ENCODE peak calls at places on chromosome 13, in six cellular contexts. U, X, I, G, O and M are unnamed samples.

GRCh38 chr13:93182406-93182805 is 44.2 kb upstream of the GPC6 start:
- DNase-seq in U (no peak), X (no peak), I (no peak), G (no peak), O (no peak), M (no peak)

GRCh38 chr13:78603240-78603947 is at the start of gene POU4F1:
- DNase-seq in U (peak; percentile 65), X (peak; percentile 89), I (peak; percentile 19), G (peak; percentile 90), O (peak; percentile 72), M (peak; percentile 80)

GRCh38 chr13:94415484-94415883 is 64.0 kb downstream of the DCT start:
- DNase-seq in U (no peak), X (no peak), I (no peak), G (no peak), O (no peak), M (no peak)

GRCh38 chr13:30681489-30682242 is 53.7 kb upstream of the ALOX5AP start:
- DNase-seq in U (no peak), X (no peak), I (no peak), G (no peak), O (no peak), M (no peak)

GRCh38 chr13:99176309-99177276 is 24.1 kb upstream of the UBAC2 start:
- DNase-seq in U (peak; percentile 64), X (peak; percentile 78), I (no peak), G (peak; percentile 94), O (peak; percentile 58), M (peak; percentile 74)

GRCh38 chr13:43431279-43431678 is 355.5 kb downstream of the ENOX1 start:
- DNase-seq in U (no peak), X (no peak), I (no peak), G (no peak), O (no peak), M (no peak)

GRCh38 chr13:112725346-112726017 is 35.6 kb downstream of the ATP11A start:
- DNase-seq in U (no peak), X (no peak), I (peak; percentile 24), G (no peak), O (no peak), M (peak; percentile 41)

GRCh38 chr13:109212630-109213029 is 573.8 kb downstream of the IRS2 start:
- DNase-seq in U (no peak), X (no peak), I (no peak), G (no peak), O (no peak), M (no peak)

GRCh38 chr13:109655611-109656010 is 130.8 kb downstream of the IRS2 start:
- DNase-seq in U (no peak), X (no peak), I (no peak), G (no peak), O (no peak), M (no peak)

GRCh38 chr13:113838711-113839201 is 25.1 kb downstream of the GAS6 start:
- DNase-seq in U (no peak), X (no peak), I (no peak), G (no peak), O (no peak), M (no peak)

GRCh38 chr13:113839536-113840204 is 24.2 kb downstream of the GAS6 start:
- DNase-seq in U (no peak), X (no peak), I (no peak), G (no peak), O (no peak), M (no peak)

GRCh38 chr13:113836917-113837553 is 26.8 kb downstream of the GAS6 start:
- DNase-seq in U (no peak), X (no peak), I (no peak), G (no peak), O (no peak), M (no peak)

GRCh38 chr13:113835461-113836274 is 28.2 kb downstream of the GAS6 start:
- DNase-seq in U (no peak), X (no peak), I (no peak), G (no peak), O (no peak), M (peak; percentile 54)

DNA sequence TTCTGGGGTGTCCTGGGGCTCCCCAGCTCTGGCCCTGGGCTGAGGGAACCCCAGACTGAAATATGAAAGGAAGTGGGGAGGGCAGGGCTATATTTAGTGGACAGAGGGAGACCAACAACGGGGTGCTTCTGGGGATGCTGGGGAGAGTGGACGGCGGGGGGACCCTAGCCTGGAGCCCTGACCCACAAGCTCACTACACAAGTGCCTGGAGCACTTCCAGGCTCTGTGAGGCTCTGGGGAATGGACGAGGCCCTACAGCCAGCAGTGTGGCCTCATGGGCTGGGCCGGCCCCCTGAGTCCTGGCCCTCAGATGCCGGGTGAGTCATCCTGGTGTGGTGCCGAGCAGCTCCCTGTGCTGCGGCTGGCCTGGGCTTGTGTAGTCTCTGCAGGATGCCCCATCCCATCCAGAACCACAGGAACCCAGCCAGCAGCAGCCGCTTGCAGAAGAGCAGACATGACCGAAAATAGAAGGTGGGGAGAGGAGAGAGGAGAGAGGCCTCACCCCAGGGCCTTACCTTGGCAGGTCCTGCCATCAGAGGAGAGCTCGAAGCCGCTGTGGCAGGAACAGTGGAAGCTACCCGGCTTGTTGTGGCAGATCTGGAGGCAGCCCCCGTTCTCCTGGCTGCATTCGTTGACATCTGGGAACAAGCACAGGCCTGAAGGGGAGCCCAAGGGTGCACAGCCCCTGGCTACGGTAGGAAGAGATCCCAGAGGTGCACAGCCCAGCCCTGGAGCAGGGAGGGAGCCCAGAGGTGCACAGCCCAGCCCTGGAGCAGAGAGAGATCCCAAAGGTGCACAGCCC is 26.1 kb downstream of the GAS6 start:
- DNase-seq in U (no peak), X (peak; percentile 49), I (no peak), G (no peak), O (peak; percentile 55), M (no peak)
- TF ChIP-seq POLR2AphosphoS5 in U (no peak), X (no peak), I (no peak), G (no peak), O (no peak), M (no peak)

DNA sequence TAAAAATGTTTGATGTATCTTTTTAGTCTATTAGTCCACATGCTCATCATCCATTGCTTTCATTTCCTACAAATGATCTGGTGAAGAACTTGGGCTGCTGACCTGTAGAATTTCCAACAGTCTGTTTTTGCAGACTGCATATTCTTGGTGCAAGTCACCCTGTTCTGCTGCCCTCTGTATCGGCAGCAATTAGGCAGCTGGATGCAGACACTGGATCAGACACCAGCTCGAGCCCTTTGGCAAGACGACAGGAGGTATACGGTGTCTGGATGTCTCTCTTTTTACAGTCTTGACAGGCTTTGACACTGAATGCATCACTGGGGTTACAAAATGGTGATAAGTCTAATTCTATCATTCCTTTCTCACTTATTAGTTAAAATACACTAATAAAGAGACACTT is 21.8 kb downstream of the MTRF1 start:
- DNase-seq in U (no peak), X (no peak), I (no peak), G (no peak), O (no peak), M (no peak)
- TF ChIP-seq POLR2A in U (no peak), X (no peak), I (no peak), G (no peak), O (no peak), M (no peak)

DNA sequence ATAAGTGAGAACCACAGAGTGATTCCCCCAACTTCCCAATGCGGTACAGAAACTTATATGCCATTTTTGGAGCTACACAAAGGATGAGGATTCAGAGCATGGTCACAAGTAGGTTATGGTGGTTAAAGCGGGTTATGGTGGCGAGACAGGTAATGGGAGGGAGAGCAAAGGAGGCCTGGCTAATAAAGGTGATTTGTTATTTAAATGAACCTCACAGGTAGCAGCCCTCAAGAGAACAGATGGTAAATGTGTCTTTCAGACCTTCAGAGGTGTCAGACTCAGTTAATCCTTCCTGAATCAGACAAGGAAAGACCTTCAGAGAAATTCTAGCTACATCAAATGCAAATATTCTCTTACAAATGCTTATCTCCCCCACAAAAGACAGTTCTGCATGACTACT is 1971.4 kb downstream of the OLFM4 start:
- DNase-seq in U (no peak), X (no peak), I (no peak), G (no peak), O (no peak), M (no peak)
- TF ChIP-seq TAF1 in U (no peak), X (no peak), I (no peak), G (no peak), O (no peak), M (no peak)

GRCh38 chr13:44853641-44854040 is 135.6 kb downstream of the NUFIP1 start:
- DNase-seq in U (no peak), X (no peak), I (no peak), G (no peak), O (peak; percentile 90), M (no peak)
- TF ChIP-seq POLR2AphosphoS5 in U (no peak), X (no peak), I (no peak), G (no peak), O (no peak), M (no peak)

GRCh38 chr13:101612736-101613135 is 160.3 kb downstream of the ITGBL1 start:
- DNase-seq in U (no peak), X (peak; percentile 8), I (no peak), G (no peak), O (no peak), M (no peak)
- TF ChIP-seq POLR2A in U (no peak), X (no peak), I (no peak), G (no peak), O (no peak), M (no peak)

GRCh38 chr13:32852568-32852967 is 163.7 kb upstream of the KL start:
- DNase-seq in U (no peak), X (no peak), I (no peak), G (no peak), O (no peak), M (no peak)

GRCh38 chr13:32850311-32851052 is 165.7 kb upstream of the KL start:
- DNase-seq in U (no peak), X (no peak), I (no peak), G (peak; percentile 19), O (no peak), M (no peak)

GRCh38 chr13:32846556-32846955 is 169.7 kb upstream of the KL start:
- DNase-seq in U (no peak), X (no peak), I (no peak), G (peak; percentile 60), O (no peak), M (no peak)

GRCh38 chr13:32849369-32849768 is 166.9 kb upstream of the KL start:
- DNase-seq in U (no peak), X (no peak), I (no peak), G (peak; percentile 23), O (no peak), M (no peak)

DNA sequence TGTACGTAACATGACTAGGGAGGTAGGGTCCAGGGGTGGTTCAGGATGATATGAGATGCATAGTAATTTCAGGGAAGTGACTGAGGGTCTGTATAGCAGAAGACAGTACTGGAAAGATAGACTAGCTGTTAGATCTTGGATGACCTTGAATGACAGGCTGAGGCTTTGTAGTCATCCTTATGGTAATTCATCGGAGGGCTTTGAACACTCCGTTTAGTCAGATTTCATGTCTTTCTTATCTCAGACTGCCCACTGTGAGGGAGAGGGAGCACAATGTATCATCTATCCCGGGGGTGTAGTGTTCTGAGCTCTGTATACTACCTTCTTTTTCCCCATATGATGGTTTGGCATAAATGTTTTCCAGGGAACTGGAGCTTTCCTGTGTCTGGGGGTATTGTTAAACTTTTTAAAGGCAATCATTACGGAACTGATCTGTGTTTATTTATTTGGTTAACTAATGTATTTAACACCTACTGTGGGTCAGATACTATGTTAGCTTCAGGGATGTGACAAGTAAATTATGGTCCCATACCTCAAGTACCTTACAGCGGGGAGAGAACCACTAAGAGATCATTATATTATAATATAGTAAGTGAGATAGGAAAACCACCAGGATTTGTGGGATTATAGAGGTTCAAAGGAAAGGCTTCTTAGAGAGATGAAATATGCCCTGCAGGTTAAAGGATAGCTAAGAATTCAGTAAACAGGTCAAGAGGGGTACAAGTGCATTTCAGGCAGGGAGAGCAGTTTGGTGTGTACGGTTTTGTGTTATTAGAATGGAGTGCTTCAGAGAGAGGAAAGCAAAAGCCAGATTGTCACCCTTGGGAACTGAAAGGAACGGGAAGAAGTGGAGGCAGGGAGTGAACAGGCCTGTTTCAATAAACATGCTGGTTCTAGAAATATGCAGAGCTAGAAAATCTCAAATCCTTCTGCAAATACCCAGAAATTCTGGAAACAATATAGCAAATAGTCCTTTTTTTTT is 164.8 kb upstream of the KL start:
- DNase-seq in U (no peak), X (no peak), I (no peak), G (peak; percentile 20), O (peak; percentile 24), M (no peak)
- TF ChIP-seq TAF1 in U (no peak), X (no peak), I (no peak), G (no peak), O (no peak), M (no peak)